ENCODE peak calls at places on chromosomes 6 and 20, in eight cellular contexts. L, Z, R, J, D, N, K and P are unnamed samples.

GRCh38 chr6:57248311-57248895 is 26.3 kb upstream of the RAB23 start:
- DNase-seq in R (no peak), Z (no peak), K (no peak), L (no peak), N (no peak), D (no peak), J (peak; percentile 40), P (no peak)

GRCh38 chr6:122069933-122070332 is 329.5 kb upstream of the HSF2 start:
- DNase-seq in J (no peak), D (no peak), Z (no peak), N (no peak), R (no peak), K (no peak), L (no peak), P (no peak)

GRCh38 chr6:39876826-39877225 is 57.4 kb downstream of the MOCS1 start:
- DNase-seq in J (no peak), K (no peak), Z (no peak), R (no peak), L (no peak), N (no peak), D (no peak), P (no peak)

GRCh38 chr6:159527351-159527750 is 165.7 kb downstream of the SOD2 start:
- DNase-seq in L (no peak), R (no peak), K (no peak), Z (no peak), N (no peak), D (no peak), J (no peak), P (no peak)

GRCh38 chr20:6855806-6856205 is 88.3 kb downstream of the BMP2 start:
- DNase-seq in N (no peak), L (no peak), R (no peak), J (no peak), K (no peak), Z (no peak), D (no peak), P (no peak)

GRCh38 chr6:79146426-79146825 is 68.4 kb upstream of the PHIP start:
- DNase-seq in Z (no peak), N (no peak), D (no peak), J (no peak), R (no peak), L (no peak), K (no peak), P (no peak)

GRCh38 chr6:116385462-116385807 is 14.7 kb downstream of the DSE start:
- DNase-seq in Z (no peak), L (no peak), R (no peak), K (no peak), N (no peak), D (no peak), J (no peak), P (no peak)

GRCh38 chr6:134683783-134684765 is 265.8 kb downstream of the ALDH8A1 start:
- DNase-seq in J (no peak), L (no peak), D (no peak), N (no peak), Z (no peak), K (no peak), R (peak; percentile 75), P (no peak)

GRCh38 chr20:1509237-1509636 is 18.0 kb upstream of the SIRPB2 start:
- DNase-seq in Z (no peak), R (peak; percentile 10), J (peak; percentile 2), K (no peak), L (no peak), N (peak; percentile 10), D (no peak), P (no peak)

GRCh38 chr6:166958926-166959861 is 2.8 kb upstream of the RNASET2 start:
- DNase-seq in Z (no peak), J (peak; percentile 61), R (no peak), D (no peak), L (peak; percentile 42), N (peak; percentile 21), K (no peak), P (no peak)

GRCh38 chr20:26277339-26277738 is 580.7 kb upstream of the ZNF337 start:
- DNase-seq in R (no peak), N (no peak), L (no peak), J (no peak), Z (no peak), D (no peak), K (no peak), P (no peak)

GRCh38 chr20:26276811-26277210 is 580.2 kb upstream of the ZNF337 start:
- DNase-seq in Z (peak; percentile 60), K (peak; percentile 70), J (peak; percentile 1), N (no peak), R (no peak), L (no peak), D (no peak), P (no peak)

GRCh38 chr20:26279224-26279623 is 582.6 kb upstream of the ZNF337 start:
- DNase-seq in R (no peak), L (no peak), N (no peak), D (no peak), J (no peak), Z (no peak), K (no peak), P (no peak)
- H3K27ac ChIP-seq in R (no peak overlapping the region), L (no peak overlapping the region), N (no peak overlapping the region), D (no peak overlapping the region), J (no peak overlapping the region), Z (no peak overlapping the region), K (no peak overlapping the region), P (no peak overlapping the region)

DNA sequence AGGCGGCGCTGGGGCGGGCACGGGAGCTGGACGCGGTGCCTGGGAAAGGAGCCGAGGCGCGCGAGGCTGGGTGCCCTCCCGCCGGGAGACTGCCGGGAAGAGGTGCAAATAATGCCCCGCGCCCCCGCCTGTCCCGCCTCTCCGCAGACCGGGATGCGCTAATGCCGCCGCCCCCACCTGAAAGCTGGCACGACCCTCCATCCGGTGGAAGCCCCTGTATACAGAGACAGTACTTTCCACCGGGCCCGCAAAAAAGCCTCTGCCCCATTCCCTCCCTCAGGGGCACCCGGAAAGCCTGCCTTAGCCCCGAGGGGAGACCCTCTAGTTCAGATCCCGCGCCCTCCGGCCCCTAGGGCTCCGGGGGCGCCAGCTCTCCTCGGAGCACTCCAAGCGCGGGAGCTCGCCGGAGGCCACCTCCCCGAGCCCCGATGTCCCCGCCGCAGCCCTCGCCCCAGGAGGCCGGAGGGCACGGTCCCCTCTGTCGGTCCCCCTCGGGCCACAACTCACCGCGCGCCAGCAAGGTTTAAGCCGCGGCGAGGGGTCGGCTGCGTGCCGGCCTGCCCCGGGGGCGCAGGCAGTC is 1.2 kb downstream of the GRM4 start:
- DNase-seq in D (no peak), R (no peak), J (no peak), K (no peak), Z (peak; percentile 74), L (no peak), N (no peak), P (peak; percentile 50)
- H3K4me1 ChIP-seq in D (peaks cover 32% of the 10 kb centered on the region), R (no peaks in the 10 kb centered on the region), J (peaks cover 41% of the 10 kb centered on the region), K (peaks cover 24% of the 10 kb centered on the region), Z (no peaks in the 10 kb centered on the region), L (peaks cover 23% of the 10 kb centered on the region), N (peaks cover 30% of the 10 kb centered on the region), P (peaks cover 19% of the 10 kb centered on the region)

DNA sequence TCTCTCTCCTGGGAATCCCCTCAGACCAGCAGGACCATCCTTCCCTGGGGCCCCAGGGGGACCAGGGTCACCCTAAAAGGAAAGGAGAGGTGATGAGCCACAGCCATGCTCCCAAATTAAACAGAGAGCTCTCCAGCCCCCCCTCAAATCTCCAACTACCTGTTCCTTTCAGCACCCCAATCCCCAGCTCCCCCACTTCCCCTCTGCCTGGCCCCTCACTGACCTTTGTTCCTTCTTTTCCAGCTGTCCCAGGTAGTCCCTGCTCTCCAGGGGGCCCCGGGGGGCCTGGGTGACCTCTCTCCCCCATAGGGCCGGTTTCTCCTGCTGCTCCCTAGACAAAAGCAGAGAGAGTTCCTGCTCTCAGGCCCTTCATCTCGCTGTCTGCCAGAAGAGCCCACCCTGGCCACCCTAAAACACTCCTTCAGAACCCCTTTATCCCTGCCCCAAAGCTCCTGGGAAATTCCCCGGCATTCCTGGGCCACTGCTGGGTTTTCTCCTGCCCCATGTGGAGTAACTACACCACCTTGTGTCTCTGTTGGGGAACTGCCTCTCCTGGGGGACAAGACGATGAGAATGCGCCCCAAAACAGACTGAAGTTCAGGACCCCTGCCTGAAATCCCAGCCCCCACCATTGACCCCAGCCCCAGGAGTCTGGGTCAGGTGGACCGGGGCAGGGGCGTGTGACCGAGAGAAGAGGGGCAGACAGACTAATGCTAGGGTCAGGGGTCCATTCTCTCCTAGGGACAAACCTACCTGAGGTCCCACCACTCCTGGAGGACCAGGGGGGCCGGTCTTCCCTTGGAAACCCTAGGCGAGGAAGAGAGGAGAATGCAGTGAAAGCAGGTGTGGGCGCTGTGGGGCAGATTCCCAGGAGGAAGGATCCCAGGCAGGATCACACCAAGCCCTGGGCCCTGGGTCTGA is 19.7 kb downstream of the COL11A2 start:
- DNase-seq in J (peak; percentile 53), N (no peak), L (no peak), R (peak; percentile 33), Z (no peak), D (no peak), K (no peak), P (no peak)
- TF ChIP-seq CTCF in J (peak; percentile 86), N (no peak), L (peak; percentile 37), R (peak; percentile 63), Z (peak; percentile 35), D (no peak), K (peak; percentile 39), P (peak; percentile 18)

DNA sequence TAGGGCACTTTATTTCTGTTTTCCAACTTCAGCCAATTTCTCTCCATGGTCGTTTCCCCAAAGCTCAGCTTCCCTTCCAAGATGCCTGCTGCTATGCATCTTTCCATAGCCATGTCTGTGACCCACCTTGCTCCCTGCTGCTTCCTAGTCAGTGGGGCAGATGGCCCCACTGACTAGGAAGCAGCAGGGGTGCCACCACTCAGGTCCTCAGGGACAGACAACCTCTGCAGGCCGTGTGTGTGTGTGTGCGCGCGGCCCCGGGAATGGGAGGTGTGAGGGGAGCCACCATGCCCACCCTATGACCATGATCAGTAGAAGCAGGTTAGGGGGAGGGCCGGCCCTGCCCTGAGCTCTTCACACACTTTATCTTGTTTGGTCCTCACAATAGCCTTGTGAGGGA is 2.7 kb upstream of the IP6K3 start:
- DNase-seq in R (no peak), J (no peak), K (no peak), L (no peak), N (no peak), D (no peak), Z (no peak), P (no peak)
- H3K27ac ChIP-seq in R (no peak overlapping the region), J (no peak overlapping the region), K (no peak overlapping the region), L (no peak overlapping the region), N (no peak overlapping the region), D (peak overlapping the region; percentile 99), Z (no peak overlapping the region), P (peak overlapping the region; percentile 100)